ENCODE peak calls at places on chromosomes 12 and 14, in four cellular contexts. D, G, E and X are unnamed samples.
A peak's percentile ranks its signal among the peaks of the same experiment; 100 is the strongest.

GRCh38 chr14:76922599-76922998 is 96.4 kb downstream of the LRRC74A start:
- DNase-seq in D (no peak), G (no peak), E (no peak), X (no peak)

GRCh38 chr12:52949413-52950331 is 754 bp downstream of the KRT18 start:
- DNase-seq in D (no peak), G (peak; percentile 84), E (no peak), X (no peak)

GRCh38 chr12:72366255-72366654 is 94.1 kb downstream of the TRHDE start:
- DNase-seq in D (no peak), G (no peak), E (no peak), X (no peak)

GRCh38 chr12:92382383-92382878 is 236.8 kb upstream of the BTG1 start:
- DNase-seq in D (no peak), G (no peak), E (no peak), X (no peak)

GRCh38 chr12:80593766-80594165 is 113.7 kb upstream of the MYF6 start:
- DNase-seq in D (no peak), G (no peak), E (no peak), X (no peak)

GRCh38 chr14:90580381-90581335 is 183.8 kb downstream of the CALM1 start:
- DNase-seq in D (no peak), G (no peak), E (peak; percentile 58), X (no peak)

GRCh38 chr12:50175716-50176026 is 8.5 kb upstream of the CERS5 start:
- DNase-seq in D (no peak), G (no peak), E (no peak), X (no peak)

GRCh38 chr12:23099104-23099503 is 474.1 kb downstream of the ETNK1 start:
- DNase-seq in D (no peak), G (no peak), E (no peak), X (peak; percentile 80)

GRCh38 chr14:64758711-64759554 is 54.7 kb downstream of the PLEKHG3 start:
- DNase-seq in D (no peak), G (no peak), E (peak; percentile 84), X (no peak)

GRCh38 chr14:87979689-87980088 is 13.3 kb downstream of the GALC start:
- DNase-seq in D (no peak), G (no peak), E (no peak), X (no peak)

GRCh38 chr12:124637163-124637562 is 69.8 kb upstream of the NCOR2 start:
- DNase-seq in D (no peak), G (no peak), E (no peak), X (no peak)

GRCh38 chr12:127731657-127732056 is 535.3 kb upstream of the TMEM132C start:
- DNase-seq in D (no peak), G (no peak), E (no peak), X (no peak)

GRCh38 chr12:91219919-91220318 is 37.3 kb upstream of the DCN start:
- DNase-seq in D (no peak), G (no peak), E (no peak), X (no peak)

GRCh38 chr14:96027356-96028335 is 11.5 kb upstream of the C14orf132 start:
- DNase-seq in D (no peak), G (no peak), E (no peak), X (no peak)

GRCh38 chr14:91501951-91502930 is 7.9 kb downstream of the PPP4R3A start:
- DNase-seq in D (no peak), G (no peak), E (no peak), X (no peak)

GRCh38 chr14:72792051-72792788 is 101.7 kb downstream of the DPF3 start:
- DNase-seq in D (no peak), G (no peak), E (no peak), X (peak; percentile 2)

GRCh38 chr14:35355981-35356839 is 48.3 kb downstream of the NFKBIA start:
- DNase-seq in D (no peak), G (peak; percentile 40), E (no peak), X (no peak)

GRCh38 chr12:124862768-124863408 is 776 bp downstream of the SCARB1 start:
- DNase-seq in D (no peak), G (no peak), E (peak; percentile 70), X (no peak)

GRCh38 chr12:104603545-104603973 is 146.8 kb downstream of the CHST11 start:
- DNase-seq in D (no peak), G (peak; percentile 74), E (no peak), X (no peak)

GRCh38 chr12:1320021-1320420 is 274.4 kb downstream of the FBXL14 start:
- DNase-seq in D (no peak), G (no peak), E (no peak), X (no peak)

GRCh38 chr12:14394317-14395058 is 29.0 kb downstream of the ATF7IP start:
- DNase-seq in D (no peak), G (peak; percentile 79), E (peak; percentile 44), X (peak; percentile 68)

GRCh38 chr14:81784084-81784483 is 250.4 kb upstream of the SEL1L start:
- DNase-seq in D (no peak), G (no peak), E (no peak), X (no peak)

GRCh38 chr14:51824191-51824590 is 36.2 kb upstream of the GNG2 start:
- DNase-seq in D (no peak), G (no peak), E (no peak), X (no peak)

GRCh38 chr12:89349814-89350213 is 2.5 kb downstream of the DUSP6 start:
- DNase-seq in D (no peak), G (no peak), E (peak; percentile 38), X (peak; percentile 81)

GRCh38 chr12:8033153-8034044 is 883 bp downstream of the FOXJ2 start:
- DNase-seq in D (no peak), G (no peak), E (peak; percentile 74), X (peak; percentile 83)

GRCh38 chr12:118357327-118358007 is 15.2 kb downstream of the TAOK3 start:
- DNase-seq in D (no peak), G (peak; percentile 63), E (peak; percentile 42), X (no peak)

GRCh38 chr12:123140675-123141614 is 9.9 kb downstream of the PITPNM2 start:
- DNase-seq in D (no peak), G (no peak), E (no peak), X (no peak)

GRCh38 chr14:58744951-58745350 is 107.2 kb downstream of the DACT1 start:
- DNase-seq in D (no peak), G (no peak), E (no peak), X (no peak)

GRCh38 chr14:64605926-64606685 is 56.3 kb downstream of the PPP1R36 start:
- DNase-seq in D (no peak), G (no peak), E (no peak), X (no peak)

GRCh38 chr12:129903956-129904769 is at the start of gene TMEM132D:
- DNase-seq in D (no peak), G (no peak), E (peak; percentile 39), X (no peak)

GRCh38 chr14:89773151-89773550 is 181.4 kb downstream of the EFCAB11 start:
- DNase-seq in D (no peak), G (no peak), E (no peak), X (no peak)

GRCh38 chr14:102496331-102496691 is 13.3 kb downstream of the ANKRD9 start:
- DNase-seq in D (no peak), G (no peak), E (no peak), X (no peak)

GRCh38 chr14:22883191-22883976 is at the start of gene REM2:
- DNase-seq in D (no peak), G (no peak), E (peak; percentile 51), X (no peak)

GRCh38 chr14:22885975-22886374 is 3.0 kb downstream of the REM2 start:
- DNase-seq in D (no peak), G (no peak), E (no peak), X (no peak)

GRCh38 chr14:22884721-22885523 is 1.9 kb downstream of the REM2 start:
- DNase-seq in D (no peak), G (no peak), E (no peak), X (no peak)

GRCh38 chr14:22882064-22882463 is 958 bp upstream of the REM2 start:
- DNase-seq in D (no peak), G (no peak), E (no peak), X (no peak)

DNA sequence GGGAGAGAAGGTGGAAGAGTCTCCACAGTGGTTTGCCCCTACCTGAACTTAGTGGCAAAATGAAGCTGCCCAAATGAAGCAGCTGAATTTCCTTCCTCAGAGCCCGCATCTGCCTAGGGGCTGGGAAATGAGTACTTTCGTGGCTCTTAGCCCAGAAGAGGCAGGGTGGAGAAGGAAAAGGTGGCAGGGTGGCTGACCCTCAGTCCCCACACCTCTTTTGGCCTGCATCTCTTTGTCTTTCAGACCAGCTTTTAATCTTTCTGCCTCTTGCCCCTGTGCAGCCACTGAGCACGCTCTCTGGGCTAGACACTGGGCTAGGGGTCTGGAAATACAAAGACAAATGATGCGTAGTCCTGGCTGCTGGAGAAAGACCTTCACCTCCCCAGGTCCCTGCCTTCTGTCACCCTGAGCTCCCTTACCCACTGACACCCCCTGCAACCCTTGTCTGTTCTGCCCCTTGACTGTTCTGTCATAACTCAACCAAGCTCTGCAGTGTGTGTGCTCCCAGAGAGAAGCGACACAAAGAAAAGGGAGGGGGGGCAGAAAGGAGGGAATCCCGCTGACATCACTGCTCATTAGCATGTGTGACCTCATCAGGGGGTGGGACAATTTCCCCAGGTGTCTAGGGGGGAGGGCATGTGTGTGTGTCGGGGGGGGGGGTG is 362 bp upstream of the REM2 start:
- DNase-seq in D (no peak), G (peak; percentile 39), E (peak; percentile 87), X (peak; percentile 22)
- TF ChIP-seq YY1 in D (no peak), G (no peak), E (no peak), X (no peak)

GRCh38 chr12:3885179-3886094 is 12.2 kb upstream of the PARP11 start:
- DNase-seq in D (no peak), G (peak; percentile 8), E (peak; percentile 30), X (peak; percentile 70)
- TF ChIP-seq YY1 in D (no peak), G (no peak), E (no peak), X (no peak)

DNA sequence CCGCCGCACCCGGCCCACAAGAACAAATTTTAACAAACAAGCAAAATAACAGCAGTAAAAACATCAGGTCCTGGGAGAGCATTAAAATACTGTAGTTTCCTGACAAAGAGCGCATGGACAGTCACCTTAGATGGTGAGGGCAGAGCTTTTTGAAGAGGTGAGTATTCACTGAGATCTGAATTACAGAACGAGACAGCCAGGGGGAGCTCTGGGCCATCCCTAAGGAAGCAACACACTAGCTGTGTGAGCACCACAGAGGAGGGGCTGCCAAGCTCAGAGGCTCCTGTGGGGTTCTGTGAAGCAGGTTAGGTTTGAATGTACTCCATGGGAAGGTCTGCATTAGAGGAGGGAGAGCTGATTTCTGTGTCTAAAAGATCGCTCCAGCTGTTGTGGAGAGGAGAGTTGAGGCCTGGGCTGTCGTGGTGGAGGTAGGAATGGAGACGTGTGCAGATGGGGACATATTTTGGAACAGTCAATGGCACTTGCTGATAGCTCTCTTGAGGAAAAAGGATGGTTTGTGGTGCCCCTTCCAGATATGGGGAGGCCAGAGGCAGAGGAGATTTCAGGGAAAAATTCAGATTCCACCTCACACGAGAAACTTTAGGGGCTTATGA is 72.9 kb downstream of the TRAFD1 start:
- DNase-seq in D (peak; percentile 53), G (peak; percentile 41), E (peak; percentile 78), X (peak; percentile 71)
- TF ChIP-seq YY1 in D (no peak), G (no peak), E (no peak), X (no peak)

DNA sequence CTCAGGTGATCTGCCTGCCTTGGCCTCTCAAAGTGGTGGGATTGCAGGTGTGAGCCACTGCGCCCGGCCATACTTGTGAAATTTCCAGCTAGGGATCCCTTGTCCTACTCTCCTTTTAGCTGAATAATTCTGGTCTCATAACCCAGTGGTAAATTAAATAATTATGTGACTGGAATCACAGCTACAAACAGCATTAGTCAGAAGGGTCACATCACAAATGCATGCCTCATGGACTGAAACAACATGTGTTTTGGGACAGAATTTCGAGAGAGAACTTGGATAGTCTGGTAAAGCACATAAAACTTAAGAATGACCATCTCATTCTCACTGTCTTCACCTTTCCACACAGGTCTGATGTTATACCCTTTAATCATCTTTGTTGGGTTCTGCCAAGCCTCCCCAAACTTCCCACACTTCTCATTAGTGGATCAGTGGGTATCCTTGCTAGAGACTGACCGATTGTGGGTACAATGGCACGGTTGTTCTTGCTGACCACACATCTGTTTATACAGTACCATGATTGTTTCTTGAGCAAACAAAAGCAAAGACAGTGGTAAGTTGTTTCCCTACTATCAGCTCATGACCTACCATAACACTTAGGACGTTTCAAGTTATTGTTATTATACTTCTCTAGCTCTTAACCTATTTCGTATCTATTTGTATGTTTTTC is 5.1 kb downstream of the GPRC5D start:
- DNase-seq in D (no peak), G (no peak), E (no peak), X (no peak)
- TF ChIP-seq YY1 in D (no peak), G (no peak), E (no peak), X (no peak)